ENCODE peak calls at places on chromosomes 11 and 22, in seven cellular contexts. O, L, A, F, N, U and Q are unnamed samples.

GRCh38 chr22:49724030-49724892 is 103.4 kb downstream of the BRD1 start:
- DNase-seq in O (no peak), L (no peak), A (no peak), F (peak; percentile 65), N (peak; percentile 54), U (no peak), Q (no peak)

GRCh38 chr11:110337570-110338193 is 41.3 kb upstream of the RDX start:
- DNase-seq in O (peak; percentile 52), L (no peak), A (no peak), F (no peak), N (no peak), U (no peak), Q (no peak)

GRCh38 chr22:45263790-45264269 is 20.9 kb upstream of the UPK3A start:
- DNase-seq in O (peak; percentile 84), L (peak; percentile 81), A (peak; percentile 61), F (peak; percentile 84), N (no peak), U (peak; percentile 85), Q (peak; percentile 48)

GRCh38 chr11:103202048-103202651 is 92.9 kb downstream of the DYNC2H1 start:
- DNase-seq in O (peak; percentile 63), L (peak; percentile 7), A (no peak), F (no peak), N (peak; percentile 70), U (no peak), Q (no peak)

GRCh38 chr22:45235101-45235777 is 5.5 kb downstream of the KIAA0930 start:
- DNase-seq in O (no peak), L (no peak), A (no peak), F (no peak), N (no peak), U (peak; percentile 84), Q (no peak)

GRCh38 chr22:43047605-43048004 is 32.7 kb upstream of the PACSIN2 start:
- DNase-seq in O (no peak), L (no peak), A (no peak), F (no peak), N (no peak), U (no peak), Q (no peak)

GRCh38 chr22:19075404-19075803 is 46.8 kb downstream of the DGCR2 start:
- DNase-seq in O (no peak), L (no peak), A (no peak), F (no peak), N (no peak), U (no peak), Q (no peak)

GRCh38 chr22:40076702-40077645 is 82.2 kb downstream of the FAM83F start:
- DNase-seq in O (peak; percentile 43), L (no peak), A (no peak), F (no peak), N (no peak), U (no peak), Q (no peak)

GRCh38 chr22:26967282-26967681 is 309.9 kb downstream of the MIAT start:
- DNase-seq in O (no peak), L (no peak), A (no peak), F (no peak), N (no peak), U (no peak), Q (no peak)

GRCh38 chr11:81869337-81870065 is 864.2 kb downstream of the FAM181B start:
- DNase-seq in O (no peak), L (no peak), A (no peak), F (no peak), N (no peak), U (no peak), Q (no peak)

GRCh38 chr11:94754335-94754734 is 13.8 kb upstream of the AMOTL1 start:
- DNase-seq in O (no peak), L (no peak), A (no peak), F (no peak), N (no peak), U (no peak), Q (no peak)

GRCh38 chr11:71165771-71166170 is 86.6 kb downstream of the SHANK2 start:
- DNase-seq in O (no peak), L (no peak), A (no peak), F (no peak), N (no peak), U (no peak), Q (no peak)

GRCh38 chr22:24550028-24550901 is 4.7 kb downstream of the GUCD1 start:
- DNase-seq in O (no peak), L (no peak), A (no peak), F (no peak), N (no peak), U (no peak), Q (no peak)

GRCh38 chr22:28822930-28823481 is 22.6 kb upstream of the XBP1 start:
- DNase-seq in O (no peak), L (no peak), A (no peak), F (no peak), N (no peak), U (no peak), Q (no peak)

GRCh38 chr11:110472858-110473257 is 43.1 kb downstream of the FDX1 start:
- DNase-seq in O (peak; percentile 34), L (no peak), A (no peak), F (no peak), N (no peak), U (no peak), Q (no peak)

GRCh38 chr11:8369592-8370205 is 106.0 kb upstream of the LMO1 start:
- DNase-seq in O (no peak), L (no peak), A (no peak), F (no peak), N (no peak), U (no peak), Q (no peak)

GRCh38 chr11:69642913-69643632 is 2.1 kb downstream of the CCND1 start:
- DNase-seq in O (peak; percentile 74), L (peak; percentile 55), A (peak; percentile 57), F (peak; percentile 91), N (peak; percentile 92), U (peak; percentile 86), Q (peak; percentile 22)
- H3K27ac ChIP-seq in O (peak overlapping the region; percentile 98), L (peak overlapping the region; percentile 96), A (peak overlapping the region; percentile 94), F (peak overlapping the region; percentile 90), N (peak overlapping the region; percentile 99), U (no peak overlapping the region), Q (no peak overlapping the region)

DNA sequence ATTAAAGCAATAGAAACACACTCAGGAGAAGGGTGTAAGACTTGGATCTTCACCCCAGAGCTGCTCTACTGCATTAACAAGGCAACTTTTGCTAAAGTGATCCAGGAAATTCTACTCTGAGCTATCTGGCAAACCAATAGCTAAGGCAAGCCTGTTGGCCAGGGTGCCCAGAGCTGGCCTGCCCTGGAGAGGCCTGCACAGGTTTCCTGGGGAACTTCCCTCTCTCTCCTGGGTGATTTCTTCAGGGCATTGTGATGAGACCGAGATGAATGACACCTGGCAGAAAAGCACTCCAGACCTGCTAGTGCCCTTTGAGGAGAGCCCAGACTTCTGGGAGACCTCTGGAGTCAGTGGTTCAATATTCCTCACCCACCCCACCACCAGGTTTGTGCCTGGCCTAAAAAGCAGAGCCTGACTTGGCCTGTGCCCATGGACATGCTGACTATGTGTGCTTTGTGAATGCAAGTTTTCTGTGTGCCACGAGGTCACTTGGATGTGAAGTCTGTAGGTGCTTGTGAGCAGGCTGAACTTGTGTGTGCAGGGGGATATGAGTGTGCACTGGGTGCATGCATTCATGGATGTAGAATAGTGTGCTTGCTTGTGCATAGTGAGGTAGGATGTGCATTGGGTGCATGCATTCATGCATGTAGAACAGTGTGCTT is 4.4 kb upstream of the APLNR start:
- DNase-seq in O (no peak), L (no peak), A (no peak), F (no peak), N (no peak), U (no peak), Q (no peak)
- H3K27ac ChIP-seq in O (no peak overlapping the region), L (peak overlapping the region; percentile 64), A (no peak overlapping the region), F (no peak overlapping the region), N (no peak overlapping the region), U (no peak overlapping the region), Q (no peak overlapping the region)

GRCh38 chr11:47915407-47916137 is 64.8 kb upstream of the PTPRJ start:
- DNase-seq in O (no peak), L (no peak), A (no peak), F (no peak), N (peak; percentile 82), U (no peak), Q (no peak)
- H3K27ac ChIP-seq in O (no peak overlapping the region), L (peak overlapping the region; percentile 69), A (no peak overlapping the region), F (peak overlapping the region; percentile 87), N (no peak overlapping the region), U (no peak overlapping the region), Q (no peak overlapping the region)

DNA sequence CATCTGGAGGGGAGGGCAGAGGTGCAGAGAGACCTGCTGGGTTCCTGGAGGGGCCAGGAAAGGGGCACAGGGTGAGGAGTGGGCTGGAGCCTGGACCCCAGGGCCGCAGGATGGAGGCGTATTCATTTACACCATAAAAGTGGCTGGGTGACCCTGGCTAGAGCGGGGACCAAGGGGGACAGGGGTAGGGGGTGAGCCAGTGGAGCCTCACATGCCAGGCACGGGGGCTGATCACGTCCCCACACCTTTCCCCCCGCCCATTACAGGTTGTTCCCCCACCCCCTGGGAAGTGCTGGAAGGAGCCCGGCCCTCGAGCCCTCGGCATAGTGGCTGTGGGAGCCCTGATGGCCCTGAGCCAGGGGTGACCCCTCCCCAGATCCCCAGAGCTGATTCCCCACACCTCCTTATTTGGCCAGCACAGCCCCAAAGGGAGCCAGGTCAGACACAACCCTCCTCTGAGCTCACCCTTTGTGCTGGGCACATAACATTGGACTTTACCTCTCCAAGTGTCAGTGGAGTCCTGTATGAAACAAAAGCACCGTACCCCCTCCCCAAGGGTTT is 781 bp downstream of the TCIRG1 start:
- DNase-seq in O (no peak), L (no peak), A (no peak), F (peak; percentile 67), N (no peak), U (peak; percentile 62), Q (no peak)
- H3K27ac ChIP-seq in O (peak overlapping the region; percentile 71), L (peak overlapping the region; percentile 96), A (peak overlapping the region; percentile 94), F (peak overlapping the region; percentile 94), N (peak overlapping the region; percentile 72), U (peak overlapping the region; percentile 54), Q (peak overlapping the region; percentile 62)